ENCODE peak calls at places on chromosome 9, in ten cellular contexts. One of them, this sample, is unnamed. For H3K27me3, the result is how much of the 10 kb centered on the place peaks cover.

GRCh38 chr9:127950513-127951210 is 13.0 kb upstream of the DPM2 start:
- DNase-seq in thyroid gland: no peak
- DNase-seq in stomach: no peak
- DNase-seq in HCT116: no peak
- DNase-seq in gastrocnemius medialis: no peak
- DNase-seq in transverse colon: no peak
- DNase-seq in Peyer's patch: no peak
- DNase-seq in breast epithelium: no peak
- DNase-seq in spleen: no peak
- DNase-seq in GM12878: no peak
- DNase-seq in this sample: peak

GRCh38 chr9:121239851-121240250 is 28.1 kb upstream of the GSN start:
- DNase-seq in thyroid gland: no peak
- DNase-seq in stomach: no peak
- DNase-seq in HCT116: no peak
- DNase-seq in gastrocnemius medialis: no peak
- DNase-seq in transverse colon: no peak
- DNase-seq in Peyer's patch: no peak
- DNase-seq in breast epithelium: no peak
- DNase-seq in spleen: no peak
- DNase-seq in GM12878: no peak
- DNase-seq in this sample: no peak

GRCh38 chr9:69564557-69564956 is 107.6 kb downstream of the APBA1 start:
- DNase-seq in thyroid gland: no peak
- DNase-seq in stomach: no peak
- DNase-seq in HCT116: no peak
- DNase-seq in gastrocnemius medialis: no peak
- DNase-seq in transverse colon: no peak
- DNase-seq in Peyer's patch: no peak
- DNase-seq in breast epithelium: no peak
- DNase-seq in spleen: no peak
- DNase-seq in GM12878: no peak
- DNase-seq in this sample: no peak

GRCh38 chr9:7452378-7452777 is 347.2 kb downstream of the DMAC1 start:
- DNase-seq in thyroid gland: no peak
- DNase-seq in stomach: no peak
- DNase-seq in HCT116: no peak
- DNase-seq in gastrocnemius medialis: no peak
- DNase-seq in transverse colon: no peak
- DNase-seq in Peyer's patch: no peak
- DNase-seq in breast epithelium: no peak
- DNase-seq in spleen: no peak
- DNase-seq in GM12878: no peak
- DNase-seq in this sample: no peak

GRCh38 chr9:12771891-12772290 is 2.9 kb upstream of the LURAP1L start:
- DNase-seq in thyroid gland: no peak
- DNase-seq in stomach: no peak
- DNase-seq in HCT116: no peak
- DNase-seq in gastrocnemius medialis: no peak
- DNase-seq in transverse colon: no peak
- DNase-seq in Peyer's patch: no peak
- DNase-seq in breast epithelium: no peak
- DNase-seq in spleen: no peak
- DNase-seq in GM12878: no peak
- DNase-seq in this sample: no peak

GRCh38 chr9:136674786-136675349 is 12.2 kb downstream of the EGFL7 start:
- DNase-seq in thyroid gland: no peak
- DNase-seq in stomach: peak
- DNase-seq in HCT116: no peak
- DNase-seq in gastrocnemius medialis: no peak
- DNase-seq in transverse colon: peak
- DNase-seq in Peyer's patch: peak
- DNase-seq in breast epithelium: no peak
- DNase-seq in spleen: no peak
- DNase-seq in GM12878: no peak
- DNase-seq in this sample: no peak

GRCh38 chr9:77176106-77176505 is 1.2 kb upstream of the VPS13A start:
- DNase-seq in thyroid gland: no peak
- DNase-seq in stomach: no peak
- DNase-seq in HCT116: no peak
- DNase-seq in gastrocnemius medialis: no peak
- DNase-seq in transverse colon: no peak
- DNase-seq in Peyer's patch: no peak
- DNase-seq in breast epithelium: no peak
- DNase-seq in spleen: no peak
- DNase-seq in GM12878: no peak
- DNase-seq in this sample: no peak

GRCh38 chr9:121380941-121381340 is 10.9 kb upstream of the STOM start:
- DNase-seq in thyroid gland: no peak
- DNase-seq in stomach: no peak
- DNase-seq in HCT116: no peak
- DNase-seq in gastrocnemius medialis: no peak
- DNase-seq in transverse colon: peak
- DNase-seq in Peyer's patch: no peak
- DNase-seq in breast epithelium: no peak
- DNase-seq in spleen: no peak
- DNase-seq in GM12878: no peak
- DNase-seq in this sample: no peak

GRCh38 chr9:13445123-13445522 is 165.6 kb upstream of the MPDZ start:
- DNase-seq in thyroid gland: no peak
- DNase-seq in stomach: no peak
- DNase-seq in HCT116: no peak
- DNase-seq in gastrocnemius medialis: no peak
- DNase-seq in transverse colon: no peak
- DNase-seq in Peyer's patch: no peak
- DNase-seq in breast epithelium: no peak
- DNase-seq in spleen: no peak
- DNase-seq in GM12878: no peak
- DNase-seq in this sample: no peak

GRCh38 chr9:20659474-20659962 is 24.5 kb upstream of the FOCAD start:
- DNase-seq in thyroid gland: no peak
- DNase-seq in stomach: no peak
- DNase-seq in HCT116: no peak
- DNase-seq in gastrocnemius medialis: no peak
- DNase-seq in transverse colon: no peak
- DNase-seq in Peyer's patch: no peak
- DNase-seq in breast epithelium: no peak
- DNase-seq in spleen: no peak
- DNase-seq in GM12878: no peak
- DNase-seq in this sample: no peak

GRCh38 chr9:764986-765385 is 76.5 kb upstream of the DMRT1 start:
- DNase-seq in thyroid gland: no peak
- DNase-seq in stomach: no peak
- DNase-seq in HCT116: no peak
- DNase-seq in gastrocnemius medialis: no peak
- DNase-seq in transverse colon: no peak
- DNase-seq in Peyer's patch: no peak
- DNase-seq in breast epithelium: no peak
- DNase-seq in spleen: no peak
- DNase-seq in GM12878: no peak
- DNase-seq in this sample: no peak

GRCh38 chr9:136944094-136944518 is 432 bp downstream of the FBXW5 start:
- DNase-seq in thyroid gland: no peak
- DNase-seq in stomach: peak
- DNase-seq in HCT116: no peak
- DNase-seq in gastrocnemius medialis: no peak
- DNase-seq in transverse colon: no peak
- DNase-seq in Peyer's patch: no peak
- DNase-seq in breast epithelium: no peak
- DNase-seq in spleen: no peak
- DNase-seq in GM12878: no peak
- DNase-seq in this sample: no peak

GRCh38 chr9:134538856-134539562 is 102.6 kb upstream of the COL5A1 start:
- DNase-seq in thyroid gland: no peak
- DNase-seq in stomach: no peak
- DNase-seq in HCT116: no peak
- DNase-seq in gastrocnemius medialis: no peak
- DNase-seq in transverse colon: no peak
- DNase-seq in Peyer's patch: peak
- DNase-seq in breast epithelium: no peak
- DNase-seq in spleen: no peak
- DNase-seq in GM12878: no peak
- DNase-seq in this sample: no peak

GRCh38 chr9:130110596-130111021 is 56.9 kb downstream of the GPR107 start:
- DNase-seq in thyroid gland: peak
- DNase-seq in stomach: no peak
- DNase-seq in HCT116: no peak
- DNase-seq in gastrocnemius medialis: no peak
- DNase-seq in transverse colon: no peak
- DNase-seq in Peyer's patch: no peak
- DNase-seq in breast epithelium: no peak
- DNase-seq in spleen: peak
- DNase-seq in GM12878: no peak
- DNase-seq in this sample: peak

GRCh38 chr9:68678430-68678829 is 26.6 kb upstream of the PIP5K1B start:
- DNase-seq in thyroid gland: no peak
- DNase-seq in stomach: no peak
- DNase-seq in HCT116: peak
- DNase-seq in gastrocnemius medialis: no peak
- DNase-seq in transverse colon: peak
- DNase-seq in Peyer's patch: no peak
- DNase-seq in breast epithelium: no peak
- DNase-seq in spleen: no peak
- DNase-seq in GM12878: no peak
- DNase-seq in this sample: peak

DNA sequence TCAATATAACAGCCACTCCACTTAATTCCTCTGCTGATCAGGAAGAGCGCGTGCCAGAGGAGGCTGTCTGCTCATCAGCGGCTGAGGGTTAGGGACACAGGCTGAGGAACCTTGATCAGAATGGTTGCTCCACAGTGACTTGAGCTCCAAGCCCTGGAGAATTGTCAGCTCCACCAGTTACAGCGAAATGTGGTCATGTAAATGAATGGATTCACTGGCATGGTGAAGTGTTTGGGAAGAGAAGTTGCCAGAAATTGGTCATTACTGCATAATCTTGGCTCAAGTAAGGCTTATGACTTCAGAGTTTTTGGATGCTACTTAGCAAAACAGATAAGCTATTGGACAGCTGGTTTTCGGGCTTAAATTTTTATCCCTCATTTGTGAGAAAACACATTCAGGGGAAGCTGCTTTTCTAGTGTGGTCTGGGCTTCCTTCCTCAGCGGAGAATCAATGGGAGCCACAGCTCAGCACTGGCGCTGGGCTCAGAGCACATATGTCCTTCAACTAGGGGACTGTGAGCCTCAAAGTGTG is 65.0 kb downstream of the PRRT1B start:
- DNase-seq in thyroid gland: no peak
- DNase-seq in stomach: no peak
- DNase-seq in HCT116: no peak
- DNase-seq in gastrocnemius medialis: peak
- DNase-seq in transverse colon: no peak
- DNase-seq in Peyer's patch: peak
- DNase-seq in breast epithelium: no peak
- DNase-seq in spleen: no peak
- DNase-seq in GM12878: no peak
- DNase-seq in this sample: peak
- H3K27ac ChIP-seq in thyroid gland: peak
- H3K27ac ChIP-seq in stomach: peak
- H3K27ac ChIP-seq in HCT116: no peak
- H3K27ac ChIP-seq in gastrocnemius medialis: peak
- H3K27ac ChIP-seq in transverse colon: peak
- H3K27ac ChIP-seq in Peyer's patch: peak
- H3K27ac ChIP-seq in breast epithelium: peak
- H3K27ac ChIP-seq in spleen: no peak
- H3K27ac ChIP-seq in GM12878: no peak
- H3K27ac ChIP-seq in this sample: peak

GRCh38 chr9:113673726-113674125 is 202.4 kb upstream of the ZNF618 start:
- DNase-seq in thyroid gland: no peak
- DNase-seq in stomach: no peak
- DNase-seq in HCT116: no peak
- DNase-seq in gastrocnemius medialis: no peak
- DNase-seq in transverse colon: no peak
- DNase-seq in Peyer's patch: no peak
- DNase-seq in breast epithelium: no peak
- DNase-seq in spleen: no peak
- DNase-seq in GM12878: no peak
- DNase-seq in this sample: no peak
- H3K27me3 ChIP-seq in thyroid gland: under half
- H3K27me3 ChIP-seq in stomach: under half
- H3K27me3 ChIP-seq in HCT116: under half
- H3K27me3 ChIP-seq in gastrocnemius medialis: under half
- H3K27me3 ChIP-seq in transverse colon: under half
- H3K27me3 ChIP-seq in Peyer's patch: under half
- H3K27me3 ChIP-seq in breast epithelium: under half
- H3K27me3 ChIP-seq in spleen: under half
- H3K27me3 ChIP-seq in GM12878: under half
- H3K27me3 ChIP-seq in this sample: under half

GRCh38 chr9:124038790-124039633 is 27.4 kb downstream of the LHX2 start:
- DNase-seq in thyroid gland: no peak
- DNase-seq in stomach: no peak
- DNase-seq in HCT116: no peak
- DNase-seq in gastrocnemius medialis: no peak
- DNase-seq in transverse colon: no peak
- DNase-seq in Peyer's patch: no peak
- DNase-seq in breast epithelium: no peak
- DNase-seq in spleen: peak
- DNase-seq in GM12878: no peak
- DNase-seq in this sample: no peak
- TF ChIP-seq POLR2A in thyroid gland: no peak
- TF ChIP-seq POLR2A in stomach: no peak
- TF ChIP-seq POLR2A in HCT116: no peak
- TF ChIP-seq POLR2A in gastrocnemius medialis: no peak
- TF ChIP-seq POLR2A in transverse colon: no peak
- TF ChIP-seq POLR2A in Peyer's patch: no peak
- TF ChIP-seq POLR2A in breast epithelium: no peak
- TF ChIP-seq POLR2A in spleen: no peak
- TF ChIP-seq POLR2A in GM12878: no peak
- TF ChIP-seq POLR2A in this sample: no peak

GRCh38 chr9:19101203-19101602 is 1.5 kb downstream of the HAUS6 start:
- DNase-seq in thyroid gland: no peak
- DNase-seq in stomach: no peak
- DNase-seq in HCT116: no peak
- DNase-seq in gastrocnemius medialis: no peak
- DNase-seq in transverse colon: no peak
- DNase-seq in Peyer's patch: no peak
- DNase-seq in breast epithelium: no peak
- DNase-seq in spleen: no peak
- DNase-seq in GM12878: no peak
- DNase-seq in this sample: no peak

GRCh38 chr9:19102631-19103345 is at the start of gene HAUS6:
- DNase-seq in thyroid gland: peak
- DNase-seq in stomach: peak
- DNase-seq in HCT116: peak
- DNase-seq in gastrocnemius medialis: peak
- DNase-seq in transverse colon: peak
- DNase-seq in Peyer's patch: peak
- DNase-seq in breast epithelium: peak
- DNase-seq in spleen: peak
- DNase-seq in GM12878: peak
- DNase-seq in this sample: peak

GRCh38 chr9:19104528-19105282 is 2.0 kb upstream of the HAUS6 start:
- DNase-seq in thyroid gland: no peak
- DNase-seq in stomach: no peak
- DNase-seq in HCT116: no peak
- DNase-seq in gastrocnemius medialis: no peak
- DNase-seq in transverse colon: no peak
- DNase-seq in Peyer's patch: no peak
- DNase-seq in breast epithelium: no peak
- DNase-seq in spleen: no peak
- DNase-seq in GM12878: no peak
- DNase-seq in this sample: peak

GRCh38 chr9:19108038-19108437 is 5.3 kb upstream of the HAUS6 start:
- DNase-seq in thyroid gland: no peak
- DNase-seq in stomach: no peak
- DNase-seq in HCT116: no peak
- DNase-seq in gastrocnemius medialis: no peak
- DNase-seq in transverse colon: no peak
- DNase-seq in Peyer's patch: no peak
- DNase-seq in breast epithelium: no peak
- DNase-seq in spleen: no peak
- DNase-seq in GM12878: no peak
- DNase-seq in this sample: no peak

GRCh38 chr9:19102181-19102630 is 498 bp downstream of the HAUS6 start:
- DNase-seq in thyroid gland: peak
- DNase-seq in stomach: no peak
- DNase-seq in HCT116: no peak
- DNase-seq in gastrocnemius medialis: no peak
- DNase-seq in transverse colon: peak
- DNase-seq in Peyer's patch: peak
- DNase-seq in breast epithelium: no peak
- DNase-seq in spleen: peak
- DNase-seq in GM12878: no peak
- DNase-seq in this sample: peak
- H3K27ac ChIP-seq in thyroid gland: no peak
- H3K27ac ChIP-seq in stomach: peak
- H3K27ac ChIP-seq in HCT116: peak
- H3K27ac ChIP-seq in gastrocnemius medialis: peak
- H3K27ac ChIP-seq in transverse colon: peak
- H3K27ac ChIP-seq in Peyer's patch: peak
- H3K27ac ChIP-seq in breast epithelium: peak
- H3K27ac ChIP-seq in spleen: peak
- H3K27ac ChIP-seq in GM12878: peak
- H3K27ac ChIP-seq in this sample: peak

This sample was measured in uterus.